ENCODE peak calls at places on chromosomes 1 and 21, in five cellular contexts. R, Q, F, W and Y are unnamed samples.
A peak's percentile ranks its signal among the peaks of the same experiment; 100 is the strongest.

GRCh38 chr1:149942207-149942606 is 5.5 kb upstream of the MTMR11 start:
- DNase-seq in R (no peak), Q (no peak), F (no peak), W (no peak), Y (no peak)

GRCh38 chr1:89884718-89885596 is 64.1 kb downstream of the LRRC8D start:
- DNase-seq in R (no peak), Q (no peak), F (no peak), W (no peak), Y (no peak)

GRCh38 chr1:109444376-109444775 is 18.1 kb upstream of the PSMA5 start:
- DNase-seq in R (no peak), Q (no peak), F (no peak), W (no peak), Y (no peak)

GRCh38 chr1:8660455-8660854 is 157.0 kb downstream of the RERE start:
- DNase-seq in R (no peak), Q (peak; percentile 74), F (peak; percentile 60), W (no peak), Y (no peak)

GRCh38 chr1:23483327-23484252 is at the start of gene ASAP3:
- DNase-seq in R (peak; percentile 71), Q (peak; percentile 74), F (no peak), W (peak; percentile 2), Y (peak; percentile 15)

GRCh38 chr21:15051652-15052554 is 12.9 kb downstream of the NRIP1 start:
- DNase-seq in R (no peak), Q (no peak), F (no peak), W (peak; percentile 6), Y (no peak)

GRCh38 chr1:171185064-171185463 is at the start of gene FMO2:
- DNase-seq in R (no peak), Q (no peak), F (no peak), W (no peak), Y (no peak)

GRCh38 chr1:9874959-9875635 is 35.0 kb downstream of the CTNNBIP1 start:
- DNase-seq in R (no peak), Q (peak; percentile 66), F (no peak), W (peak; percentile 69), Y (peak; percentile 62)

GRCh38 chr1:2969011-2969869 is 52.0 kb upstream of the ACTRT2 start:
- DNase-seq in R (peak; percentile 62), Q (no peak), F (no peak), W (no peak), Y (no peak)
- H3K9me3 ChIP-seq in R (no peaks in the 10 kb centered on the region), Q (no peaks in the 10 kb centered on the region), F (peaks cover 18% of the 10 kb centered on the region), W (no peaks in the 10 kb centered on the region), Y (no peaks in the 10 kb centered on the region)

GRCh38 chr21:42781981-42782722 is 97.2 kb downstream of the WDR4 start:
- DNase-seq in R (peak; percentile 36), Q (no peak), F (no peak), W (no peak), Y (no peak)
- H3K27ac ChIP-seq in R (peak overlapping the region; percentile 13), Q (peak overlapping the region; percentile 77), F (no peak overlapping the region), W (no peak overlapping the region), Y (no peak overlapping the region)

GRCh38 chr1:31514117-31514516 is 62.2 kb upstream of the TINAGL1 start:
- DNase-seq in R (no peak), Q (no peak), F (no peak), W (no peak), Y (no peak)

GRCh38 chr1:31515936-31516335 is 60.4 kb upstream of the TINAGL1 start:
- DNase-seq in R (no peak), Q (no peak), F (no peak), W (no peak), Y (no peak)

GRCh38 chr1:31511848-31512615 is 64.3 kb upstream of the TINAGL1 start:
- DNase-seq in R (no peak), Q (no peak), F (no peak), W (no peak), Y (no peak)

GRCh38 chr1:31517301-31517700 is 59.0 kb upstream of the TINAGL1 start:
- DNase-seq in R (no peak), Q (no peak), F (no peak), W (no peak), Y (no peak)

DNA sequence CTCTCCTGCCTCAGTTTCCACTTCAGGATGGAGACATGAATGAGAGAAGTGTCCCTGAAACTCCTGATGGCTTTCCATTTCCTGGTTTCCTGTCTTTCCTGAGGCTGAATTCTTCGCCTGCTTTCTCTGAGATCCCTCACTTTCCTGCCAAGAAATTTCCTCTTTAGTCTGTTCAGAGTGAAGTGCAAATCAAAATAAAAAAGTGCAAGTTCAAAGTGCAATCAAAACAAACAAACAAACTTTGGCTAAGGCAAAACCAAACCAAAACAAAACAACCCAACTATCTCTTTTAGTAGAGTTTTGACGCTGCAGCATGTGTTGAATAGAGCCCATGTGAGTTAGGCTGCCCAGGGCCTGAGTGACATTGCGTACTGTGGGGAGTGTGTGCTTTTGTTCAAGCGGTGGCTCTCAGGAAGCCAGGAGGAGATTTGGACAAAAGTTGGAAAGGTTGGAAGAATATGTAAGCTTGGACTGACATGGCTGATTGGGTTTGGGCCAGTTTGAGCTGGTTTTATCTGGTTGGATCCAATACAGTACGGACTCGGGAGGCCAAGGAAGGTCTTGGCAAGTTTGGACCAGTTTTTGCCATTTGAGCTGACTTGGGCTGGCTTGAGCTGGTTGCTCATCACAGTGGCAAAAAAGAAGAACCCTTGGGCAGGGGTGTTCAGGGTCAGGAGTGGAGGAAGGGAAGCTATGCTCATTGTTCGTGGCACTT is 61.1 kb upstream of the TINAGL1 start:
- DNase-seq in R (no peak), Q (no peak), F (no peak), W (no peak), Y (no peak)
- H3K27me3 ChIP-seq in R (no peaks in the 10 kb centered on the region), Q (no peaks in the 10 kb centered on the region), F (no peaks in the 10 kb centered on the region), W (no peaks in the 10 kb centered on the region), Y (no peaks in the 10 kb centered on the region)

GRCh38 chr1:248695451-248696132 is 7.0 kb downstream of the OR14I1 start:
- DNase-seq in R (no peak), Q (no peak), F (no peak), W (no peak), Y (no peak)
- H3K9me3 ChIP-seq in R (no peaks in the 10 kb centered on the region), Q (no peaks in the 10 kb centered on the region), F (no peaks in the 10 kb centered on the region), W (no peaks in the 10 kb centered on the region), Y (no peaks in the 10 kb centered on the region)

DNA sequence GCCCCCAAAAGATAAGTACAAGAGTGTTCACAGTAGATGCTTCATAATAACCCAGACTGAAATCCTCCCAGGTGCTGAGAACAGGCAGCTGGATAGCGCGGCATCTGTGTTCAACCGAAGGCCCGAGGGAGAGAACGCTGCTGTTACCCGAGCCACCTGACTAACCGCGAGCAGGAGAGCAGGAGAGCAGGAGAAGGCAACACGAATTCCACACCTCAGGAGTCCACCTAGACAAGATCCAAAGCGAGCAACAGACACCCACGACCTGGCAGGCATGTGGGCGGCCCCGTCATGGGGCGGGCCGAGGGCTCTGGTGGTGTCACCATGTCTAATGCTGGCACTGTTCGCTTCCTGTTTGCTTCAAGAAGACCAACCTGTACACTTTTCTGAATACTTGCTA is 20.9 kb upstream of the SPATC1L start:
- DNase-seq in R (peak; percentile 38), Q (no peak), F (no peak), W (no peak), Y (no peak)
- H3K27ac ChIP-seq in R (no peak overlapping the region), Q (no peak overlapping the region), F (no peak overlapping the region), W (no peak overlapping the region), Y (no peak overlapping the region)

DNA sequence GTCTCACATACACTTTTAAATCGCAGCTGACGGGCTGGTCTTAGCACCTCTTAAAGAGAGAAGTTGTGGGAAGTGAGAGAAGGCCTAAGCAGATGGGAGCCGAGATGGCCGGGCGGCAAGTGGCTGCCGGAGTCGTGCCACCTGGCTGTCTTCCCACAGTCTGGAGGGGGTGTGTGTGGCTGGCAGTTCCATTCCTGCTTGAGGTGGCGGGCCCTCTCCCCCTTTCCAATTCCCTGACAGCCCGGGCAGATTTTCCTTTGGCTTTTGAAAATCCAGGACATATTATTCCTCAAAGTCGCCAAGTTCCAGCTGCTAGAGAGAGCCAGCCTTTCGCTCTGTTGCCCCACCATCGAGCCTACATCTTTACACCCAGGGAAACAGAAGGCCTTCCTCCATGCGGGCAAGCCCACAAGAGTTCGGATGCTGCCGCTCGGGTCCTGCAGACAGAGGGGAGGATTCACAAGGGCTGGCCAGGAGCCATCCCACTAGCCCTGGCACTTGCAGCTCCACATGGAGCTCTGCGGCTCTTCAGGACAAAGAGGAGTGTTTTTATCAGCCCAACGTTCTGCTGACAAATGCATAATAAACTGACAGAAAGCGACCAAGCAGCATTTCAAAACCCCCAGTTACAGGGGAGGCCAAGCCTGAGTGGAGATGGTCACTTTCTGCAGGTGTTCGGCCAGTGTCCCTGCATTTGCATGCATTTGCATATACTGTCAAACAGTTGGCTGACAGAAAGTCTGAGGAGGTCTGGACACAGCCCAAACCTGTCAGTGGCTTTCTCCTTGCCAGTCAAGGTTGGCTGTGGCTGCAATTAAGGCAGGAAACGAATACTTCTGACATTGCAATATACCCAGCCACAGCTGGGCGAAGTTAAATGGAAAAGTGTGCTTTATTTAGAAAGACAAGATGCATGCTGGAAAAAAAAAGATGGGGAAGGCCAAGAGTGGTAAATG is 45.9 kb downstream of the OLIG1 start:
- DNase-seq in R (no peak), Q (no peak), F (no peak), W (no peak), Y (no peak)
- H3K27me3 ChIP-seq in R (peaks cover 22% of the 10 kb centered on the region), Q (peaks cover 9% of the 10 kb centered on the region), F (peaks cover 25% of the 10 kb centered on the region), W (peaks cover 8% of the 10 kb centered on the region), Y (no peaks in the 10 kb centered on the region)

DNA sequence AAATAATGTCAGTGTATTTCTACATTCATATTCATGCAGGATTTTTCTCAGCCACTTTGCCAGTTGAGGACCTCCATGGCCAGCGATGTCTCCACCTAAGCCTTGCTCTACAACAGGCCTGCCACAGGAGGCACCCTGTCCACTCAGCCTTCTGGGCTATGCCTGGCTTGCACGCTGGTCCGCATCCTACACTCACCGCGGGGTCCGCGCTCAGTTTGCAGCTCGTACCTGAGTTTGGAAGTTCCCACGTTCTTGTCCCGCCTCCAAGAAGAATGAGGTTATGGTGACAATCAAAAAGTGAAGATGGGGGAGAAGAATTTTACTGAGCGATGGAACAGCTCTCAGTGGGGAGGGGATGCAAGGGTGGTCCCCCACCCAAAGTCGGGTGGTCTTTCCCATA is 93.6 kb upstream of the GRIK1 start:
- DNase-seq in R (no peak), Q (no peak), F (no peak), W (no peak), Y (no peak)
- H3K9me3 ChIP-seq in R (no peaks in the 10 kb centered on the region), Q (peaks cover 3% of the 10 kb centered on the region), F (no peaks in the 10 kb centered on the region), W (no peaks in the 10 kb centered on the region), Y (no peaks in the 10 kb centered on the region)

DNA sequence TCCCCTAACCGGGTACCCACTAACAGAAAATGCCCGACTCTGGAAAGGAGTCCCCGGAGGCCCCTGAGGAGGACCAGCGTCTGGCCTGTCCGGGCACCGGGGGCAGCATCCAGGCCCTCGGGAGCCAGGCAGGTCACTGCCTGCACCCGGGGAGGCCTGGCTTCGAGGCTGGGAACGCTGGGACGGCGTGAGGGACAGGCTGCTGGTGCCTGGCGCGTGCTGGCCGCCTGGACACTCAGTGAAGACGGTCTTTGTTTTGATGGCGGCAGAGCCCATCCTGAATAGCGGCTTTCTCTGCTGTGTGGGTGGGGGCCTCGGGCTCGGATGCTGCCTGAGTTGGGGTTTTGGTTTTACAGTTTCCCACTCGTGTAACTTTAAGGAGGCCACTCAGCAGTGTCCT is 37.6 kb downstream of the PRKCZ start:
- DNase-seq in R (peak; percentile 66), Q (no peak), F (no peak), W (no peak), Y (no peak)
- H3K27ac ChIP-seq in R (no peak overlapping the region), Q (no peak overlapping the region), F (no peak overlapping the region), W (no peak overlapping the region), Y (no peak overlapping the region)

DNA sequence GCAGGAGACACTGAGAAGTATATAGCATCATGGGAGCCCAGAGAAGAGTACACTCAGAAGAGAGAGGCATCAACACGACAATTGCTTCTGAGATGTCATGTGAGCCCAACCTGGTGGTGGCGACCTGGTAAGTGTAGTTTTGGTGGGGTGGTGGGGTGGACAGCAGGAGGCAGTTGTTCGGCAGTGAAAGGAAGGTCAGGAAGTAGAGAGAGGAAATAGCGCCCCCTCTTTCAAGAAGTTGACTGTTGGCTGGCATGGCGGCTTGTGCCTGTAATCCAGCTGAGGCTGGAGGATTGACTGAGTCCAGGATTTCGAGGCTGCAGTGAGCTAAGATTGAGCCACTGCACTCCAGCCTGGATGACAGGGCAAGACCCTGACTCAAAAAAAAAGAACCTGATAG is 12.6 kb downstream of the RSPO1 start:
- DNase-seq in R (no peak), Q (no peak), F (no peak), W (no peak), Y (no peak)
- H3K27me3 ChIP-seq in R (no peaks in the 10 kb centered on the region), Q (peaks cover 21% of the 10 kb centered on the region), F (peaks cover 32% of the 10 kb centered on the region), W (peaks cover 6% of the 10 kb centered on the region), Y (peaks cover 32% of the 10 kb centered on the region)